ENCODE peak calls at places on chromosome 3, in six cellular contexts. D is suprapubic skin; N is CD4-positive, alpha-beta T cell; F is Calu3; R is glutamatergic neuron; T is pancreas. U is an unnamed sample.

GRCh38 chr3:45599424-45599886 is 4.9 kb downstream of the LIMD1 start:
- DNase-seq in D (no peak), N (no peak), F (no peak), R (no peak), T (peak), U (no peak)

GRCh38 chr3:38084019-38084968 is 45.3 kb downstream of the DLEC1 start:
- DNase-seq in D (no peak), N (no peak), F (peak), R (peak), T (no peak), U (peak)

GRCh38 chr3:66211779-66212178 is 9.0 kb upstream of the SLC25A26 start:
- DNase-seq in D (no peak), N (no peak), F (no peak), R (no peak), T (no peak), U (no peak)

GRCh38 chr3:177382944-177383343 is 185.7 kb upstream of the TBL1XR1 start:
- DNase-seq in D (no peak), N (no peak), F (no peak), R (no peak), T (no peak), U (no peak)

GRCh38 chr3:147616998-147617619 is 207.9 kb downstream of the ZIC1 start:
- DNase-seq in D (no peak), N (no peak), F (no peak), R (no peak), T (no peak), U (peak)

GRCh38 chr3:160480931-160481330 is 31.3 kb upstream of the TRIM59 start:
- DNase-seq in D (no peak), N (no peak), F (no peak), R (no peak), T (no peak), U (peak)

GRCh38 chr3:17639765-17640164 is 102.7 kb downstream of the TBC1D5 start:
- DNase-seq in D (no peak), N (no peak), F (peak), R (no peak), T (no peak), U (peak)

GRCh38 chr3:173221010-173221409 is 80.0 kb upstream of the SPATA16 start:
- DNase-seq in D (no peak), N (no peak), F (peak), R (no peak), T (no peak), U (peak)

GRCh38 chr3:192130534-192131132 is 596.7 kb downstream of the FGF12 start:
- DNase-seq in D (no peak), N (no peak), F (peak), R (peak), T (peak), U (peak)

GRCh38 chr3:158727499-158728377 is 4.5 kb downstream of the RARRES1 start:
- DNase-seq in D (no peak), N (peak), F (peak), R (no peak), T (peak), U (peak)

GRCh38 chr3:40366203-40367162 is 20.5 kb upstream of the ENTPD3 start:
- DNase-seq in D (no peak), N (no peak), F (no peak), R (no peak), T (no peak), U (peak)

GRCh38 chr3:105473521-105474223 is 107.0 kb downstream of the ALCAM start:
- DNase-seq in D (no peak), N (no peak), F (no peak), R (no peak), T (no peak), U (peak)

GRCh38 chr3:42772670-42773408 is at the start of gene CCDC13:
- DNase-seq in D (peak), N (peak), F (peak), R (peak), T (peak), U (no peak)

GRCh38 chr3:70090322-70090913 is 90.9 kb downstream of the SAMMSON start:
- DNase-seq in D (no peak), N (no peak), F (peak), R (no peak), T (no peak), U (peak)

GRCh38 chr3:119236756-119237155 is 3.9 kb downstream of the B4GALT4 start:
- DNase-seq in D (no peak), N (no peak), F (no peak), R (no peak), T (no peak), U (no peak)

GRCh38 chr3:69739204-69740102 is at the start of gene MITF:
- DNase-seq in D (peak), N (no peak), F (peak), R (peak), T (peak), U (peak)

GRCh38 chr3:37221407-37221806 is 47.0 kb upstream of the LRRFIP2 start:
- DNase-seq in D (no peak), N (no peak), F (peak), R (no peak), T (no peak), U (peak)

GRCh38 chr3:103794656-103795055 is 1359.8 kb downstream of the ZPLD1 start:
- DNase-seq in D (no peak), N (no peak), F (peak), R (no peak), T (no peak), U (peak)

GRCh38 chr3:133488785-133489367 is 84.6 kb upstream of the CDV3 start:
- DNase-seq in D (no peak), N (no peak), F (peak), R (no peak), T (peak), U (peak)

GRCh38 chr3:123080864-123081562 is 14.2 kb downstream of the PDIA5 start:
- DNase-seq in D (no peak), N (no peak), F (no peak), R (no peak), T (no peak), U (no peak)

GRCh38 chr3:12420393-12420792 is 63.9 kb upstream of the TSEN2 start:
- DNase-seq in D (no peak), N (no peak), F (no peak), R (no peak), T (no peak), U (no peak)

GRCh38 chr3:120102674-120103073 is 8.4 kb upstream of the GSK3B start:
- DNase-seq in D (no peak), N (no peak), F (no peak), R (no peak), T (peak), U (peak)

GRCh38 chr3:11721114-11721440 is 77.4 kb upstream of the VGLL4 start:
- DNase-seq in D (no peak), N (no peak), F (no peak), R (no peak), T (peak), U (no peak)

GRCh38 chr3:39349080-39349479 is 19.6 kb downstream of the CCR8 start:
- DNase-seq in D (no peak), N (no peak), F (no peak), R (no peak), T (no peak), U (no peak)

GRCh38 chr3:25045291-25045690 is 382.8 kb upstream of the RARB start:
- DNase-seq in D (no peak), N (no peak), F (no peak), R (no peak), T (no peak), U (no peak)

GRCh38 chr3:50369271-50369670 is 9.9 kb upstream of the TMEM115 start:
- DNase-seq in D (no peak), N (no peak), F (no peak), R (no peak), T (no peak), U (no peak)

GRCh38 chr3:35707904-35708303 is 68.6 kb downstream of the ARPP21 start:
- DNase-seq in D (no peak), N (no peak), F (no peak), R (no peak), T (no peak), U (no peak)

GRCh38 chr3:195285403-195285802 is 14.4 kb upstream of the XXYLT1 start:
- DNase-seq in D (no peak), N (no peak), F (no peak), R (no peak), T (no peak), U (no peak)

GRCh38 chr3:144104146-144104545 is 132.5 kb downstream of the DIPK2A start:
- DNase-seq in D (no peak), N (no peak), F (no peak), R (no peak), T (no peak), U (no peak)

GRCh38 chr3:29693863-29694262 is 413.0 kb downstream of the RBMS3 start:
- DNase-seq in D (no peak), N (no peak), F (peak), R (no peak), T (no peak), U (peak)

GRCh38 chr3:177569823-177570657 is 372.8 kb upstream of the TBL1XR1 start:
- DNase-seq in D (no peak), N (no peak), F (no peak), R (no peak), T (no peak), U (peak)

GRCh38 chr3:197854596-197855343 is 63.7 kb downstream of the LRCH3 start:
- DNase-seq in D (no peak), N (no peak), F (no peak), R (no peak), T (no peak), U (peak)

GRCh38 chr3:80889643-80890042 is 871.8 kb downstream of the GBE1 start:
- DNase-seq in D (no peak), N (no peak), F (no peak), R (no peak), T (no peak), U (no peak)

GRCh38 chr3:96236499-96236898 is 577.9 kb upstream of the EPHA6 start:
- DNase-seq in D (no peak), N (no peak), F (no peak), R (no peak), T (no peak), U (peak)

GRCh38 chr3:111045564-111045963 is 26.1 kb upstream of the NECTIN3 start:
- DNase-seq in D (no peak), N (no peak), F (no peak), R (no peak), T (no peak), U (peak)

GRCh38 chr3:125965505-125965904 is 3.5 kb upstream of the ROPN1B start:
- DNase-seq in D (no peak), N (no peak), F (no peak), R (no peak), T (no peak), U (no peak)

GRCh38 chr3:120348065-120348980 is 831 bp downstream of the LRRC58 start:
- DNase-seq in D (peak), N (peak), F (no peak), R (no peak), T (no peak), U (peak)

GRCh38 chr3:121819236-121819635 is 15.6 kb downstream of the IQCB1 start:
- DNase-seq in D (no peak), N (no peak), F (no peak), R (no peak), T (no peak), U (no peak)

GRCh38 chr3:168997488-168997887 is 666.0 kb downstream of the MECOM start:
- DNase-seq in D (no peak), N (no peak), F (no peak), R (no peak), T (no peak), U (no peak)
- TF ChIP-seq CTCF in D (no peak), N (no peak), F (no peak), R (no peak), T (no peak), U (no peak)

GRCh38 chr3:30894521-30895289 is at the start of gene GADL1:
- DNase-seq in D (peak), N (no peak), F (peak), R (peak), T (peak), U (no peak)
- TF ChIP-seq CTCF in D (no peak), N (no peak), F (no peak), R (no peak), T (no peak), U (no peak)

GRCh38 chr3:6439824-6440223 is 421.1 kb upstream of the GRM7 start:
- DNase-seq in D (no peak), N (no peak), F (no peak), R (no peak), T (no peak), U (no peak)

GRCh38 chr3:6437631-6438030 is 423.3 kb upstream of the GRM7 start:
- DNase-seq in D (no peak), N (no peak), F (no peak), R (no peak), T (no peak), U (no peak)

GRCh38 chr3:6438031-6438430 is 422.9 kb upstream of the GRM7 start:
- DNase-seq in D (no peak), N (no peak), F (no peak), R (no peak), T (no peak), U (no peak)
- TF ChIP-seq CTCF in D (no peak), N (no peak), F (no peak), R (no peak), T (no peak), U (no peak)

GRCh38 chr3:127749787-127750225 is 72.5 kb downstream of the MGLL start:
- DNase-seq in D (peak), N (no peak), F (no peak), R (no peak), T (no peak), U (no peak)
- TF ChIP-seq CTCF in D (no peak), N (no peak), F (no peak), R (no peak), T (no peak), U (no peak)

DNA sequence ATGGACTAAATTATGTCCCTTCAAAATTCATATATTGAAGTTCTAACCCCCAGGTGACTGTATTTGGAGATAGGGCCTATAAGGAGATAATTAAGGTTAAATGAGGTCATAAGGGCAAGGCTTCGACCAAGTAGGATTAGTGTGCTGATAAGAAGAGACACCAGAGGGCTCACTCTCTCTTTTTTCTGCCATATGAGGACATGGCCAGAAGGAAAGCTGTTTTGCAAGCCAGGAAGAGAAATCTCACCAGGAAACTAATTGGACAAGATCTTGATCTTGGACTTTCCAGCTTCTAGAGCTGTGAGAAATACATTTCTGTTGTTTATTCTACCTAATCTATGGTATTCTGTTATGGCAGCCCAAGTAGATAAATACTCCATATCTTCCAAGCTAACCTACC is 503.6 kb upstream of the NAALADL2 start:
- DNase-seq in D (no peak), N (no peak), F (peak), R (no peak), T (no peak), U (peak)
- TF ChIP-seq CTCF in D (no peak), N (no peak), F (peak), R (peak), T (no peak), U (peak)

GRCh38 chr3:168061332-168061996 is 34.3 kb downstream of the GOLIM4 start:
- DNase-seq in D (no peak), N (no peak), F (peak), R (no peak), T (no peak), U (no peak)
- TF ChIP-seq CTCF in D (no peak), N (no peak), F (no peak), R (no peak), T (no peak), U (no peak)

DNA sequence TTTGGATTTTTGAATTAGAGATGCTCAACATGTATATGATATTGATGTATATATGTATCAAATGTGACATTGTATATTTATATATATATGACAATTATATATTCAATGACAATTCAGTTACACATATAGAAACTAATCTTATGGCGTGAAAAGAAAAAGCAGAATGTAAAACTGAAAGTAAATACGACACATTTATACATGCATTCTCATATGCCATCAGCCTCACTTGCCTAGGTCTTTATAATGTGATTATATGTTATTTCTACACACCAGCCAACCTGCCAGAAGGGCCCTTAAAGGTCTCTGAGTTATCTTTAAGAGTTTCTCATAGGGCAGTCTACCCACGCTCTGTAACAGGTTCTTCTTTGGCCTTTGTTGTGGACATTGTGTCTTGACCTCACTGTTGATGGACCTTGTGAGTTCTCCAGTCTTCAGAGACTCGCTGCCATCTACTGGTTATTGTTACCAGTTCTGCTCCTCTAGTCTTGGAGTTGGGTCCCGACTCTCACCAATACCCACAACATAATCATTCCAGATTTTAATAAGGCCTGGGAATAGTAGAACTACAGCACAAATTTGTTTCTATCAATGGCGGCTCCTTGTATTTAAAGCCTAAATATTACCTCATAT is 371.5 kb upstream of the GOLIM4 start:
- DNase-seq in D (no peak), N (no peak), F (peak), R (no peak), T (no peak), U (peak)
- TF ChIP-seq CTCF in D (no peak), N (no peak), F (peak), R (no peak), T (no peak), U (peak)

GRCh38 chr3:78741066-78741645 is 1026.6 kb downstream of the ROBO1 start:
- DNase-seq in D (no peak), N (no peak), F (no peak), R (no peak), T (no peak), U (peak)
- TF ChIP-seq CTCF in D (no peak), N (peak), F (peak), R (peak), T (no peak), U (peak)

GRCh38 chr3:535566-536416 is 339.2 kb downstream of the CHL1 start:
- DNase-seq in D (no peak), N (no peak), F (no peak), R (peak), T (peak), U (no peak)
- TF ChIP-seq CTCF in D (no peak), N (no peak), F (no peak), R (peak), T (peak), U (no peak)